ENCODE peak calls at places on chromosomes 11 and 22, in seven cellular contexts. E is stimulated activated CD8-positive, alpha-beta memory T cell treated with anti-CD3 and anti-CD28 coated beads, Interleukin-4, amount 100 ng/mL, for 48 hours; O is cardiac fibroblast; V is hepatic stellate cell; W is small intestine; R is left ventricle myocardium inferior; G is neural progenitor cell. H is an unnamed sample.

GRCh38 chr11:71406681-71407080 is 41.5 kb downstream of the DHCR7 start:
- DNase-seq in R (no peak), V (no peak), E (no peak), G (no peak), W (no peak), O (no peak), H (no peak)

GRCh38 chr11:2428322-2428795 is 16.0 kb downstream of the TRPM5 start:
- DNase-seq in V (peak), O (peak), G (peak), R (peak), E (peak), W (peak), H (peak)

GRCh38 chr22:42340695-42341383 is 70.4 kb upstream of the TCF20 start:
- DNase-seq in R (no peak), V (no peak), E (no peak), G (peak), W (no peak), O (no peak), H (peak)

GRCh38 chr11:135073870-135074269 is 661.8 kb upstream of the B3GAT1 start:
- DNase-seq in G (no peak), O (no peak), W (no peak), V (no peak), R (no peak), E (no peak), H (no peak)

GRCh38 chr11:59145534-59145933 is 2.9 kb downstream of the FAM111A start:
- DNase-seq in G (no peak), R (no peak), V (peak), E (no peak), W (no peak), O (peak), H (no peak)

GRCh38 chr22:33492210-33492651 is 428.0 kb downstream of the LARGE1 start:
- DNase-seq in W (peak), G (peak), R (no peak), V (no peak), E (no peak), O (peak), H (peak)

GRCh38 chr11:8689726-8690255 is 7.2 kb downstream of the RPL27A start:
- DNase-seq in O (no peak), E (peak), V (no peak), W (no peak), G (no peak), R (no peak), H (no peak)

GRCh38 chr11:74085542-74085892 is 76.6 kb upstream of the UCP3 start:
- DNase-seq in V (no peak), O (no peak), R (no peak), W (no peak), G (no peak), E (no peak), H (no peak)

GRCh38 chr11:10044618-10045017 is 249.4 kb downstream of the SBF2 start:
- DNase-seq in V (no peak), W (no peak), G (peak), O (no peak), E (no peak), R (no peak), H (no peak)

GRCh38 chr11:102416974-102417373 is 35.6 kb downstream of the TMEM123 start:
- DNase-seq in R (no peak), V (no peak), E (no peak), W (no peak), O (no peak), G (no peak), H (no peak)

GRCh38 chr11:46364791-46365190 is 16.7 kb upstream of the MDK start:
- DNase-seq in R (no peak), G (no peak), W (no peak), V (no peak), O (no peak), E (no peak), H (no peak)

GRCh38 chr11:61602775-61603569 is 22.1 kb upstream of the SYT7 start:
- DNase-seq in V (peak), G (no peak), W (peak), R (peak), E (no peak), O (peak), H (no peak)

GRCh38 chr11:110093407-110094297 is 460 bp downstream of the ZC3H12C start:
- DNase-seq in W (peak), R (peak), E (peak), V (peak), G (peak), O (peak), H (peak)

GRCh38 chr11:47394050-47394321 is 14.4 kb upstream of the SLC39A13 start:
- DNase-seq in E (no peak), G (no peak), V (no peak), R (no peak), W (no peak), O (no peak), H (no peak)

GRCh38 chr11:77592727-77593126 is 3.0 kb downstream of the AQP11 start:
- DNase-seq in W (peak), V (no peak), E (no peak), R (no peak), O (no peak), G (no peak), H (no peak)

GRCh38 chr22:20549232-20549841 is 41.9 kb downstream of the MED15 start:
- DNase-seq in R (no peak), G (no peak), O (peak), V (no peak), E (peak), W (no peak), H (no peak)

GRCh38 chr22:49328076-49328475 is 499.6 kb downstream of the BRD1 start:
- DNase-seq in W (no peak), G (no peak), R (no peak), O (no peak), E (peak), V (no peak), H (no peak)

GRCh38 chr22:26479043-26479791 is 4.4 kb downstream of the HPS4 start:
- DNase-seq in O (no peak), R (no peak), G (no peak), E (no peak), W (peak), V (no peak), H (no peak)

GRCh38 chr11:63775221-63775620 is 6.6 kb upstream of the ZFTA start:
- DNase-seq in R (no peak), O (no peak), E (no peak), W (no peak), V (no peak), G (no peak), H (no peak)

GRCh38 chr11:93249437-93250210 is 51.8 kb upstream of the SLC36A4 start:
- DNase-seq in W (no peak), V (no peak), E (no peak), G (no peak), O (no peak), R (no peak), H (no peak)

GRCh38 chr11:36012410-36012809 is 68.5 kb downstream of the LDLRAD3 start:
- DNase-seq in V (no peak), R (no peak), G (no peak), W (no peak), O (peak), E (no peak), H (no peak)

GRCh38 chr11:69916806-69917387 is 97.7 kb upstream of the FGF3 start:
- DNase-seq in G (no peak), W (no peak), E (no peak), O (no peak), R (no peak), V (no peak), H (no peak)

GRCh38 chr11:75966546-75967287 is 151.7 kb downstream of the UVRAG start:
- DNase-seq in W (no peak), E (no peak), G (no peak), R (no peak), O (peak), V (peak), H (no peak)

GRCh38 chr11:68542617-68543016 is 82.1 kb downstream of the PPP6R3 start:
- DNase-seq in E (no peak), O (peak), W (no peak), R (no peak), G (no peak), V (peak), H (no peak)

GRCh38 chr22:41589260-41589600 is 410 bp downstream of the PMM1 start:
- DNase-seq in O (peak), G (peak), V (peak), E (peak), R (no peak), W (peak), H (peak)

GRCh38 chr11:65915821-65916251 is 3.0 kb downstream of the C11orf68 start:
- DNase-seq in O (peak), V (peak), W (no peak), R (peak), G (no peak), E (no peak), H (no peak)

GRCh38 chr11:123450593-123450992 is 20.5 kb downstream of the GRAMD1B start:
- DNase-seq in R (no peak), G (no peak), O (peak), V (no peak), W (no peak), E (no peak), H (no peak)

GRCh38 chr11:64224151-64224890 is 1.7 kb downstream of the TRPT1 start:
- DNase-seq in R (no peak), O (no peak), V (no peak), G (no peak), W (no peak), E (peak), H (no peak)

GRCh38 chr11:69394902-69395690 is 86.4 kb upstream of the LINC01488 start:
- DNase-seq in E (no peak), R (no peak), V (no peak), G (no peak), W (no peak), O (no peak), H (no peak)

GRCh38 chr11:11179239-11179638 is 173.8 kb downstream of the CSNK2A3 start:
- DNase-seq in E (no peak), V (peak), G (no peak), R (no peak), O (peak), W (no peak), H (no peak)

GRCh38 chr11:18727499-18728236 is 1.7 kb upstream of the IGSF22 start:
- DNase-seq in E (peak), W (peak), G (peak), R (no peak), O (peak), V (peak), H (peak)

GRCh38 chr11:111777094-111778046 is 11.2 kb upstream of the PPP2R1B start:
- DNase-seq in R (no peak), W (peak), V (peak), E (no peak), G (peak), O (peak), H (peak)

H was measured in endothelial cell.